ENCODE peak calls at places on chromosomes 4 and X, in four cellular contexts. E is suprapubic skin; U is activated CD4-positive, alpha-beta T cell treated with anti-CD3 and anti-CD28 coated beads for 36 hours; G is stimulated activated CD8-positive, alpha-beta memory T cell treated with anti-CD3 and anti-CD28 coated beads, Interleukin-7, amount 100 ng/mL, for 1 hour. T is an unnamed sample.

GRCh38 chrX:52346462-52347165 is 22.2 kb upstream of the XAGE2 start:
- DNase-seq in G (no peak), U (peak; percentile 60), E (no peak), T (no peak)

GRCh38 chr4:31455612-31456011 is 735.4 kb downstream of the PCDH7 start:
- DNase-seq in G (no peak), E (no peak), U (no peak), T (no peak)

GRCh38 chrX:70445876-70446275 is 1.2 kb downstream of the DLG3 start:
- DNase-seq in U (no peak), G (no peak), E (no peak), T (no peak)

GRCh38 chrX:31545726-31546125 is 473.9 kb upstream of the FTHL17 start:
- DNase-seq in E (no peak), U (no peak), G (no peak), T (no peak)

GRCh38 chrX:56947695-56948094 is 47.6 kb downstream of the SPIN3 start:
- DNase-seq in G (no peak), E (no peak), U (no peak), T (no peak)

GRCh38 chrX:13888284-13888683 is 71.4 kb upstream of the GPM6B start:
- DNase-seq in U (no peak), E (no peak), G (no peak), T (no peak)

GRCh38 chrX:127030011-127030738 is 210.6 kb downstream of the PRR32 start:
- DNase-seq in G (no peak), E (no peak), U (no peak), T (no peak)

GRCh38 chr4:107243141-107243779 is 207.1 kb upstream of the DKK2 start:
- DNase-seq in G (no peak), U (no peak), E (peak; percentile 63), T (no peak)